ENCODE peak calls at places on chromosomes 4 and X, in five cellular contexts. N is dermis blood vessel endothelial cell, Q is memory B cell, T is hypothalamus, S is naive B cell. A is an unnamed sample.

GRCh38 chrX:119826399-119826959 is 26.3 kb downstream of the UPF3B start:
- DNase-seq in N (peak; percentile 72), Q (no peak), T (no peak), S (no peak), A (peak; percentile 18)

GRCh38 chrX:115582871-115583729 is 22.1 kb downstream of the PLS3 start:
- DNase-seq in N (peak; percentile 28), Q (no peak), T (no peak), S (no peak), A (no peak)

GRCh38 chr4:79678472-79679202 is 270.6 kb upstream of the GK2 start:
- DNase-seq in N (no peak), Q (no peak), T (no peak), S (no peak), A (no peak)

GRCh38 chr4:4415107-4415805 is 28.4 kb downstream of the NSG1 start:
- DNase-seq in N (no peak), Q (no peak), T (no peak), S (no peak), A (no peak)

GRCh38 chr4:42844422-42844821 is 48.1 kb upstream of the GRXCR1 start:
- DNase-seq in N (no peak), Q (no peak), T (no peak), S (no peak), A (no peak)

GRCh38 chr4:52957220-52957686 is 95.1 kb downstream of the RASL11B start:
- DNase-seq in N (no peak), Q (no peak), T (no peak), S (no peak), A (no peak)

GRCh38 chr4:60223098-60223497 is 977.0 kb upstream of the ADGRL3 start:
- DNase-seq in N (no peak), Q (no peak), T (no peak), S (no peak), A (no peak)

GRCh38 chr4:52051615-52052474 is 741 bp downstream of the SPATA18 start:
- DNase-seq in N (peak; percentile 94), Q (no peak), T (peak; percentile 36), S (peak; percentile 9), A (peak; percentile 67)

GRCh38 chr4:30938956-30939528 is 218.9 kb downstream of the PCDH7 start:
- DNase-seq in N (no peak), Q (no peak), T (no peak), S (no peak), A (no peak)

GRCh38 chr4:89988268-89988667 is 93.6 kb downstream of the MMRN1 start:
- DNase-seq in N (no peak), Q (no peak), T (no peak), S (no peak), A (no peak)

A was measured in GM13976.